ENCODE peak calls at places on chromosomes 5 and 9, in eight cellular contexts. D is lower leg skin; J is CD8-positive, alpha-beta T cell; G is NB4; S is AG09309; O is naive B cell; Y is LoVo; Z is thoracic aorta. Q is an unnamed sample.

GRCh38 chr5:151676719-151677118 is 10.0 kb downstream of the SPARC start:
- DNase-seq in Y (no peak), G (no peak), D (no peak), J (no peak), O (no peak), Z (no peak), S (no peak), Q (no peak)

GRCh38 chr9:114003756-114004155 is 74.3 kb downstream of the AMBP start:
- DNase-seq in O (no peak), Z (no peak), D (no peak), J (no peak), S (no peak), Y (no peak), G (no peak), Q (no peak)

GRCh38 chr5:107359033-107359915 is 311.5 kb downstream of the EFNA5 start:
- DNase-seq in Y (no peak), D (no peak), S (no peak), Z (no peak), J (no peak), G (peak; percentile 29), O (no peak), Q (no peak)

GRCh38 chr9:123687246-123687721 is 242.6 kb downstream of the DENND1A start:
- DNase-seq in G (peak; percentile 18), J (no peak), Z (no peak), S (no peak), O (no peak), Y (no peak), D (no peak), Q (no peak)

GRCh38 chr5:172707285-172708182 is 63.5 kb downstream of the DUSP1 start:
- DNase-seq in G (peak; percentile 72), Y (peak; percentile 45), Z (no peak), O (no peak), S (peak; percentile 17), J (no peak), D (no peak), Q (no peak)

GRCh38 chr5:136225796-136226195 is 32.8 kb upstream of the SMIM32 start:
- DNase-seq in Z (no peak), Y (no peak), S (no peak), D (no peak), J (no peak), G (no peak), O (no peak), Q (no peak)

GRCh38 chr9:3880851-3881250 is 355.1 kb upstream of the RFX3 start:
- DNase-seq in S (peak; percentile 94), Z (no peak), J (no peak), Y (no peak), O (no peak), D (no peak), G (peak; percentile 80), Q (no peak)

GRCh38 chr9:115209601-115210306 is 91.8 kb upstream of the TNC start:
- DNase-seq in G (no peak), Y (no peak), D (no peak), O (no peak), J (no peak), Z (no peak), S (no peak), Q (no peak)

GRCh38 chr5:181114844-181115778 is 15.9 kb downstream of the OR2V1 start:
- DNase-seq in O (peak; percentile 26), S (no peak), G (no peak), D (no peak), Z (no peak), Y (no peak), J (no peak), Q (no peak)

GRCh38 chr5:61344187-61344944 is 12.3 kb downstream of the ZSWIM6 start:
- DNase-seq in Z (no peak), O (no peak), Y (no peak), D (no peak), G (no peak), J (no peak), S (no peak), Q (no peak)

Q was measured in sigmoid colon.